ENCODE peak calls at places on chromosomes 4 and X, in ten cellular contexts. One of them, this sample, is unnamed. For H3K9me3, the result is how much of the 10 kb centered on the place peaks cover.

GRCh38 chr4:76607846-76608245 is 172.8 kb downstream of the SHROOM3 start:
- DNase-seq in cardiac muscle cell: no peak
- DNase-seq in aorta: no peak
- DNase-seq in right cardiac atrium: no peak
- DNase-seq in Caco-2: no peak
- DNase-seq in esophagus squamous epithelium: no peak
- DNase-seq in psoas muscle: no peak
- DNase-seq in lower lobe of right lung: no peak
- DNase-seq in fibroblast of lung: no peak
- DNase-seq in Peyer's patch: no peak
- DNase-seq in this sample: no peak

GRCh38 chr4:40333921-40334352 is 1.2 kb upstream of the CHRNA9 start:
- DNase-seq in cardiac muscle cell: no peak
- DNase-seq in aorta: no peak
- DNase-seq in right cardiac atrium: no peak
- DNase-seq in Caco-2: no peak
- DNase-seq in esophagus squamous epithelium: no peak
- DNase-seq in psoas muscle: no peak
- DNase-seq in lower lobe of right lung: no peak
- DNase-seq in fibroblast of lung: peak
- DNase-seq in Peyer's patch: no peak
- DNase-seq in this sample: no peak

GRCh38 chr4:93183589-93183988 is 645.0 kb upstream of the ATOH1 start:
- DNase-seq in cardiac muscle cell: peak
- DNase-seq in aorta: no peak
- DNase-seq in right cardiac atrium: no peak
- DNase-seq in Caco-2: no peak
- DNase-seq in esophagus squamous epithelium: no peak
- DNase-seq in psoas muscle: no peak
- DNase-seq in lower lobe of right lung: no peak
- DNase-seq in fibroblast of lung: peak
- DNase-seq in Peyer's patch: no peak
- DNase-seq in this sample: no peak

GRCh38 chr4:184688447-184688846 is 38.9 kb downstream of the PRIMPOL start:
- DNase-seq in cardiac muscle cell: no peak
- DNase-seq in aorta: no peak
- DNase-seq in right cardiac atrium: no peak
- DNase-seq in Caco-2: no peak
- DNase-seq in esophagus squamous epithelium: no peak
- DNase-seq in psoas muscle: no peak
- DNase-seq in lower lobe of right lung: no peak
- DNase-seq in fibroblast of lung: peak
- DNase-seq in Peyer's patch: no peak
- DNase-seq in this sample: no peak

GRCh38 chr4:115274545-115274944 is 161.1 kb upstream of the NDST4 start:
- DNase-seq in cardiac muscle cell: no peak
- DNase-seq in aorta: no peak
- DNase-seq in right cardiac atrium: no peak
- DNase-seq in Caco-2: no peak
- DNase-seq in esophagus squamous epithelium: no peak
- DNase-seq in psoas muscle: no peak
- DNase-seq in lower lobe of right lung: no peak
- DNase-seq in fibroblast of lung: no peak
- DNase-seq in Peyer's patch: no peak
- DNase-seq in this sample: no peak

GRCh38 chrX:150099316-150099715 is 161.0 kb upstream of the EOLA2 start:
- DNase-seq in cardiac muscle cell: no peak
- DNase-seq in aorta: no peak
- DNase-seq in right cardiac atrium: no peak
- DNase-seq in Caco-2: no peak
- DNase-seq in esophagus squamous epithelium: no peak
- DNase-seq in psoas muscle: no peak
- DNase-seq in lower lobe of right lung: no peak
- DNase-seq in fibroblast of lung: no peak
- DNase-seq in Peyer's patch: no peak
- DNase-seq in this sample: no peak

GRCh38 chr4:181939199-181939945 is 303.8 kb upstream of the TENM3 start:
- DNase-seq in cardiac muscle cell: no peak
- DNase-seq in aorta: no peak
- DNase-seq in right cardiac atrium: no peak
- DNase-seq in Caco-2: no peak
- DNase-seq in esophagus squamous epithelium: no peak
- DNase-seq in psoas muscle: no peak
- DNase-seq in lower lobe of right lung: no peak
- DNase-seq in fibroblast of lung: peak
- DNase-seq in Peyer's patch: no peak
- DNase-seq in this sample: no peak

GRCh38 chrX:118974088-118974907 is at the start of gene LONRF3:
- DNase-seq in cardiac muscle cell: peak
- DNase-seq in aorta: peak
- DNase-seq in right cardiac atrium: peak
- DNase-seq in Caco-2: peak
- DNase-seq in esophagus squamous epithelium: no peak
- DNase-seq in psoas muscle: peak
- DNase-seq in lower lobe of right lung: peak
- DNase-seq in fibroblast of lung: peak
- DNase-seq in Peyer's patch: peak
- DNase-seq in this sample: peak

GRCh38 chr4:75514949-75515612 is 808 bp downstream of the THAP6 start:
- DNase-seq in cardiac muscle cell: no peak
- DNase-seq in aorta: no peak
- DNase-seq in right cardiac atrium: no peak
- DNase-seq in Caco-2: no peak
- DNase-seq in esophagus squamous epithelium: no peak
- DNase-seq in psoas muscle: no peak
- DNase-seq in lower lobe of right lung: no peak
- DNase-seq in fibroblast of lung: no peak
- DNase-seq in Peyer's patch: no peak
- DNase-seq in this sample: no peak

GRCh38 chr4:146237092-146237491 is 22.8 kb downstream of the REELD1 start:
- DNase-seq in cardiac muscle cell: no peak
- DNase-seq in aorta: no peak
- DNase-seq in right cardiac atrium: no peak
- DNase-seq in Caco-2: no peak
- DNase-seq in esophagus squamous epithelium: no peak
- DNase-seq in psoas muscle: no peak
- DNase-seq in lower lobe of right lung: no peak
- DNase-seq in fibroblast of lung: no peak
- DNase-seq in Peyer's patch: no peak
- DNase-seq in this sample: no peak

GRCh38 chr4:7750972-7751371 is 188.7 kb downstream of the AFAP1 start:
- DNase-seq in cardiac muscle cell: no peak
- DNase-seq in aorta: no peak
- DNase-seq in right cardiac atrium: no peak
- DNase-seq in Caco-2: no peak
- DNase-seq in esophagus squamous epithelium: no peak
- DNase-seq in psoas muscle: no peak
- DNase-seq in lower lobe of right lung: no peak
- DNase-seq in fibroblast of lung: no peak
- DNase-seq in Peyer's patch: no peak
- DNase-seq in this sample: no peak

GRCh38 chr4:129323630-129324029 is 227.7 kb downstream of the C4orf33 start:
- DNase-seq in cardiac muscle cell: no peak
- DNase-seq in aorta: no peak
- DNase-seq in right cardiac atrium: no peak
- DNase-seq in Caco-2: no peak
- DNase-seq in esophagus squamous epithelium: no peak
- DNase-seq in psoas muscle: no peak
- DNase-seq in lower lobe of right lung: no peak
- DNase-seq in fibroblast of lung: no peak
- DNase-seq in Peyer's patch: no peak
- DNase-seq in this sample: no peak

GRCh38 chrX:500481-501010 is 113.8 kb upstream of the PPP2R3B start:
- DNase-seq in cardiac muscle cell: no peak
- DNase-seq in aorta: no peak
- DNase-seq in right cardiac atrium: no peak
- DNase-seq in Caco-2: no peak
- DNase-seq in esophagus squamous epithelium: no peak
- DNase-seq in psoas muscle: no peak
- DNase-seq in lower lobe of right lung: no peak
- DNase-seq in fibroblast of lung: no peak
- DNase-seq in Peyer's patch: no peak
- DNase-seq in this sample: no peak

GRCh38 chr4:1235381-1236102 is 13.4 kb downstream of the CTBP1 start:
- DNase-seq in cardiac muscle cell: no peak
- DNase-seq in aorta: peak
- DNase-seq in right cardiac atrium: peak
- DNase-seq in Caco-2: no peak
- DNase-seq in esophagus squamous epithelium: no peak
- DNase-seq in psoas muscle: peak
- DNase-seq in lower lobe of right lung: no peak
- DNase-seq in fibroblast of lung: no peak
- DNase-seq in Peyer's patch: no peak
- DNase-seq in this sample: peak

GRCh38 chr4:53591372-53591892 is at the start of gene LNX1:
- DNase-seq in cardiac muscle cell: peak
- DNase-seq in aorta: peak
- DNase-seq in right cardiac atrium: no peak
- DNase-seq in Caco-2: peak
- DNase-seq in esophagus squamous epithelium: peak
- DNase-seq in psoas muscle: no peak
- DNase-seq in lower lobe of right lung: peak
- DNase-seq in fibroblast of lung: no peak
- DNase-seq in Peyer's patch: peak
- DNase-seq in this sample: no peak

GRCh38 chrX:108312011-108312410 is 126.2 kb downstream of the COL4A6 start:
- DNase-seq in cardiac muscle cell: no peak
- DNase-seq in aorta: no peak
- DNase-seq in right cardiac atrium: no peak
- DNase-seq in Caco-2: no peak
- DNase-seq in esophagus squamous epithelium: no peak
- DNase-seq in psoas muscle: no peak
- DNase-seq in lower lobe of right lung: no peak
- DNase-seq in fibroblast of lung: no peak
- DNase-seq in Peyer's patch: no peak
- DNase-seq in this sample: no peak

GRCh38 chr4:11592276-11592675 is 163.6 kb upstream of the HS3ST1 start:
- DNase-seq in cardiac muscle cell: no peak
- DNase-seq in aorta: no peak
- DNase-seq in right cardiac atrium: no peak
- DNase-seq in Caco-2: no peak
- DNase-seq in esophagus squamous epithelium: no peak
- DNase-seq in psoas muscle: no peak
- DNase-seq in lower lobe of right lung: no peak
- DNase-seq in fibroblast of lung: no peak
- DNase-seq in Peyer's patch: no peak
- DNase-seq in this sample: no peak

GRCh38 chr4:11598591-11598990 is 169.9 kb upstream of the HS3ST1 start:
- DNase-seq in cardiac muscle cell: no peak
- DNase-seq in aorta: no peak
- DNase-seq in right cardiac atrium: no peak
- DNase-seq in Caco-2: no peak
- DNase-seq in esophagus squamous epithelium: no peak
- DNase-seq in psoas muscle: no peak
- DNase-seq in lower lobe of right lung: no peak
- DNase-seq in fibroblast of lung: no peak
- DNase-seq in Peyer's patch: no peak
- DNase-seq in this sample: no peak

GRCh38 chr4:11597506-11597905 is 168.8 kb upstream of the HS3ST1 start:
- DNase-seq in cardiac muscle cell: no peak
- DNase-seq in aorta: no peak
- DNase-seq in right cardiac atrium: no peak
- DNase-seq in Caco-2: no peak
- DNase-seq in esophagus squamous epithelium: no peak
- DNase-seq in psoas muscle: no peak
- DNase-seq in lower lobe of right lung: no peak
- DNase-seq in fibroblast of lung: no peak
- DNase-seq in Peyer's patch: no peak
- DNase-seq in this sample: no peak

GRCh38 chr4:11599044-11599443 is 170.3 kb upstream of the HS3ST1 start:
- DNase-seq in cardiac muscle cell: no peak
- DNase-seq in aorta: no peak
- DNase-seq in right cardiac atrium: no peak
- DNase-seq in Caco-2: no peak
- DNase-seq in esophagus squamous epithelium: no peak
- DNase-seq in psoas muscle: no peak
- DNase-seq in lower lobe of right lung: no peak
- DNase-seq in fibroblast of lung: no peak
- DNase-seq in Peyer's patch: no peak
- DNase-seq in this sample: no peak

GRCh38 chr4:11596989-11597388 is 168.3 kb upstream of the HS3ST1 start:
- DNase-seq in cardiac muscle cell: peak
- DNase-seq in aorta: no peak
- DNase-seq in right cardiac atrium: no peak
- DNase-seq in Caco-2: no peak
- DNase-seq in esophagus squamous epithelium: no peak
- DNase-seq in psoas muscle: no peak
- DNase-seq in lower lobe of right lung: no peak
- DNase-seq in fibroblast of lung: no peak
- DNase-seq in Peyer's patch: no peak
- DNase-seq in this sample: no peak
- H3K9me3 ChIP-seq in cardiac muscle cell: under half
- H3K9me3 ChIP-seq in aorta: under half
- H3K9me3 ChIP-seq in right cardiac atrium: under half
- H3K9me3 ChIP-seq in Caco-2: under half
- H3K9me3 ChIP-seq in esophagus squamous epithelium: under half
- H3K9me3 ChIP-seq in psoas muscle: under half
- H3K9me3 ChIP-seq in lower lobe of right lung: under half
- H3K9me3 ChIP-seq in fibroblast of lung: under half
- H3K9me3 ChIP-seq in Peyer's patch: under half
- H3K9me3 ChIP-seq in this sample: under half

GRCh38 chr4:183434264-183435045 is 10.0 kb upstream of the CDKN2AIP start:
- DNase-seq in cardiac muscle cell: no peak
- DNase-seq in aorta: no peak
- DNase-seq in right cardiac atrium: no peak
- DNase-seq in Caco-2: no peak
- DNase-seq in esophagus squamous epithelium: no peak
- DNase-seq in psoas muscle: no peak
- DNase-seq in lower lobe of right lung: no peak
- DNase-seq in fibroblast of lung: no peak
- DNase-seq in Peyer's patch: no peak
- DNase-seq in this sample: no peak
- H3K4me3 ChIP-seq in cardiac muscle cell: no peak
- H3K4me3 ChIP-seq in aorta: no peak
- H3K4me3 ChIP-seq in right cardiac atrium: no peak
- H3K4me3 ChIP-seq in Caco-2: no peak
- H3K4me3 ChIP-seq in esophagus squamous epithelium: no peak
- H3K4me3 ChIP-seq in psoas muscle: no peak
- H3K4me3 ChIP-seq in lower lobe of right lung: no peak
- H3K4me3 ChIP-seq in fibroblast of lung: no peak
- H3K4me3 ChIP-seq in Peyer's patch: no peak
- H3K4me3 ChIP-seq in this sample: no peak

GRCh38 chrX:97844161-97844560 is 960.5 kb downstream of the RPA4 start:
- DNase-seq in cardiac muscle cell: no peak
- DNase-seq in aorta: no peak
- DNase-seq in right cardiac atrium: no peak
- DNase-seq in Caco-2: no peak
- DNase-seq in esophagus squamous epithelium: no peak
- DNase-seq in psoas muscle: no peak
- DNase-seq in lower lobe of right lung: no peak
- DNase-seq in fibroblast of lung: no peak
- DNase-seq in Peyer's patch: no peak
- DNase-seq in this sample: no peak
- H3K9me3 ChIP-seq in cardiac muscle cell: under half
- H3K9me3 ChIP-seq in aorta: under half
- H3K9me3 ChIP-seq in right cardiac atrium: under half
- H3K9me3 ChIP-seq in Caco-2: under half
- H3K9me3 ChIP-seq in esophagus squamous epithelium: under half
- H3K9me3 ChIP-seq in psoas muscle: under half
- H3K9me3 ChIP-seq in lower lobe of right lung: under half
- H3K9me3 ChIP-seq in fibroblast of lung: under half
- H3K9me3 ChIP-seq in Peyer's patch: under half
- H3K9me3 ChIP-seq in this sample: under half

GRCh38 chrX:129981207-129981553 is 1.3 kb upstream of the BCORL1 start:
- DNase-seq in cardiac muscle cell: no peak
- DNase-seq in aorta: no peak
- DNase-seq in right cardiac atrium: no peak
- DNase-seq in Caco-2: no peak
- DNase-seq in esophagus squamous epithelium: no peak
- DNase-seq in psoas muscle: no peak
- DNase-seq in lower lobe of right lung: no peak
- DNase-seq in fibroblast of lung: no peak
- DNase-seq in Peyer's patch: no peak
- DNase-seq in this sample: no peak
- H3K4me3 ChIP-seq in cardiac muscle cell: peak
- H3K4me3 ChIP-seq in aorta: peak
- H3K4me3 ChIP-seq in right cardiac atrium: peak
- H3K4me3 ChIP-seq in Caco-2: peak
- H3K4me3 ChIP-seq in esophagus squamous epithelium: no peak
- H3K4me3 ChIP-seq in psoas muscle: no peak
- H3K4me3 ChIP-seq in lower lobe of right lung: no peak
- H3K4me3 ChIP-seq in fibroblast of lung: peak
- H3K4me3 ChIP-seq in Peyer's patch: no peak
- H3K4me3 ChIP-seq in this sample: no peak

This sample was measured in uterus.